ENCODE peak calls at places on chromosome 15, in six cellular contexts. M is CD4-positive, alpha-beta memory T cell; A is posterior cingulate gyrus; Z is iPS-NIHi11; F is adrenal gland; H is retina. Y is an unnamed sample.

GRCh38 chr15:80870366-80870765 is 91.2 kb downstream of the CEMIP start:
- DNase-seq in F (no peak), A (peak), H (no peak), M (no peak), Z (no peak), Y (no peak)

GRCh38 chr15:33309602-33310276 is 1.0 kb upstream of the RYR3 start:
- DNase-seq in Z (peak), A (peak), H (peak), F (peak), M (no peak), Y (no peak)

GRCh38 chr15:90629217-90629616 is 87.9 kb upstream of the BLM start:
- DNase-seq in H (no peak), F (no peak), Z (no peak), A (peak), M (no peak), Y (no peak)

GRCh38 chr15:67100124-67100791 is 34.9 kb downstream of the SMAD3 start:
- DNase-seq in H (no peak), Z (no peak), F (no peak), A (no peak), M (no peak), Y (no peak)

GRCh38 chr15:62449638-62450037 is 284.6 kb upstream of the C2CD4B start:
- DNase-seq in H (no peak), M (no peak), F (no peak), Z (no peak), A (no peak), Y (no peak)

GRCh38 chr15:73050561-73051297 is 1.5 kb upstream of the NEO1 start:
- DNase-seq in M (no peak), Z (no peak), F (no peak), H (no peak), A (no peak), Y (no peak)

GRCh38 chr15:34709866-34710265 is 44.9 kb downstream of the GJD2 start:
- DNase-seq in M (no peak), H (no peak), Z (no peak), A (no peak), F (no peak), Y (no peak)

GRCh38 chr15:64000183-64000710 is 46.0 kb downstream of the DAPK2 start:
- DNase-seq in A (no peak), H (no peak), Z (no peak), M (no peak), F (no peak), Y (no peak)

GRCh38 chr15:98954411-98954810 is 53.2 kb downstream of the PGPEP1L start:
- DNase-seq in A (peak), Z (no peak), F (peak), H (no peak), M (no peak), Y (peak)

GRCh38 chr15:86403221-86403620 is 323.6 kb downstream of the AGBL1 start:
- DNase-seq in F (no peak), M (no peak), H (no peak), Z (no peak), A (no peak), Y (no peak)

Y was measured in thyroid gland.